ENCODE peak calls at places on chromosomes 3 and 15, in four cellular contexts. W, O, J and P are unnamed samples.

GRCh38 chr3:32454731-32455608 is 47.7 kb downstream of the CMTM6 start:
- DNase-seq in W (no peak), J (peak), O (no peak), P (no peak)

GRCh38 chr15:39227001-39227400 is 353.9 kb upstream of the THBS1 start:
- DNase-seq in J (no peak), O (no peak), W (no peak), P (no peak)

GRCh38 chr15:50128266-50128665 is 9.2 kb upstream of the ATP8B4 start:
- DNase-seq in O (no peak), J (no peak), W (peak), P (peak)

GRCh38 chr15:45164914-45165313 is 22.9 kb downstream of the SHF start:
- DNase-seq in W (no peak), O (no peak), J (no peak), P (no peak)

GRCh38 chr3:186826978-186827857 is 15.3 kb upstream of the ADIPOQ start:
- DNase-seq in J (peak), W (peak), O (no peak), P (peak)

GRCh38 chr3:64388886-64389285 is 163.6 kb upstream of the PRICKLE2 start:
- DNase-seq in O (no peak), W (no peak), J (no peak), P (no peak)

GRCh38 chr3:6921041-6921440 is 60.1 kb downstream of the GRM7 start:
- DNase-seq in W (no peak), J (no peak), O (no peak), P (no peak)

GRCh38 chr3:17355591-17355990 is 386.8 kb downstream of the TBC1D5 start:
- DNase-seq in W (no peak), O (no peak), J (no peak), P (no peak)

DNA sequence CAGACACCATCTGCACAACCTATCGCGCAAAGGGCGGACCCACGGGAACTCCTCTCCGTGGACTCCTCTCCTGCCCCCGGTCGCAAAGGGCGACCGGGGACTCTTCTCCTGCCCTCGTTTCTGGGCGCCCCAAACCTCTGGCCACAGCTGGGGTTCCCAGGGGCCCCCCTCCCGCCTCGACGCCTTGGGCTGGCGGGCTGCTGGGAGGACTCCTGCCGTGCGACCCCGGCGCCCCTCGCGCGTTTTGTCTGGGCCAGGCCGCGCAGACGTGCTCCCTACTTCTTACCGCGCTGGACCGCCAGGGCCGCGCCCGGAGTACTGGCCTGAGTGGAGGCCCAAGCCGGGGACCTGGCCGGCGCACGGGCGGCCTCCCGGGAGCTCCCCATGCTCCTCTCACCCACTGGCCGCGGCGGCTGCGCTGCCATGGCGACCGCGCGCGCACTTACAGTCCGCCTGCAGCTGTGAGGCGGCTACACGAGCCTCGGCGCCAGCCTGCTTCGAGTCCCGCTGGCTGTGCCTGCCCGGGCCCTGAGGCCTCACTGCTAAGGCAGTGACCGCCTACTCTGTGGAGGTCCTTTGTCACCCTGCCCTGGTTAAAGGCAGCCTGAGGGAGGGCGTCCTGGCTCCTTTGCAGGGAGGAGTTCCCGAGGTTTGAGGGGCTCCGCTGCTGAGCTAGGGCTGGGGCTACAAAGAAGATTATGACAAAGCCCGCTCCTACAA is 386 bp upstream of the LRRIQ4 start:
- DNase-seq in W (peak), O (no peak), J (peak), P (peak)
- H2BK15ac ChIP-seq in W (no peak), O (no peak), J (peak), P (no peak)

GRCh38 chr3:37400945-37401344 is 226.6 kb upstream of the LRRFIP2 start:
- DNase-seq in W (no peak), O (no peak), J (no peak), P (no peak)

GRCh38 chr3:37402351-37402750 is 228.0 kb upstream of the LRRFIP2 start:
- DNase-seq in J (no peak), W (no peak), O (no peak), P (no peak)

GRCh38 chr3:37396731-37397130 is 222.3 kb upstream of the LRRFIP2 start:
- DNase-seq in W (no peak), O (no peak), J (no peak), P (no peak)

DNA sequence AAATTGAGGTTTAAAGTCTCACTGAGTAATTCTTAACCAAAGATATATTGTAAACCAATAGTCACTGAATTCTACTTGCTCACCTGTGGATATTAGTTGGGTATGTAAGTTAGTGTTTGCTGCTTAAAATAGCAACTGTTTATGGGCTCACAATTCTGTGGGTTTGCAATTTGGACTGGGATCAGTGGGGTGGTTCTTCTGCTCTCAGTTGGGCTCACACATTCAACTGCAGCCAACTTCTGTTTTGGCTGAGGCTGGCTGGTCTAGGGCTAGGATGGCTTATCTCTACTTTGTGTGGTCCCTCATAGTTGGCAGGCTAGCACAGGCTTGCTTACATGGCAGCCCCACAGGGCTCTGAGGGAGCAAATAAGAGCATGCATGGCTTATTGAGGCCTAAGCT is 226.0 kb upstream of the LRRFIP2 start:
- DNase-seq in J (no peak), O (no peak), W (no peak), P (no peak)
- H3K56ac ChIP-seq in J (no peak), O (no peak), W (no peak), P (no peak)

GRCh38 chr3:50222169-50222528 is 13.9 kb upstream of the GNAI2 start:
- DNase-seq in J (no peak), W (no peak), O (no peak), P (no peak)
- H2BK15ac ChIP-seq in J (no peak), W (no peak), O (peak), P (no peak)

GRCh38 chr3:156918746-156919145 is 92.6 kb downstream of the LEKR1 start:
- DNase-seq in J (no peak), W (no peak), O (no peak), P (no peak)
- H3K56ac ChIP-seq in J (no peak), W (no peak), O (no peak), P (no peak)

GRCh38 chr3:13161021-13161759 is 88.0 kb upstream of the IQSEC1 start:
- DNase-seq in W (peak), O (no peak), J (no peak), P (peak)
- H2BK15ac ChIP-seq in W (no peak), O (no peak), J (no peak), P (no peak)